ENCODE peak calls at places on chromosomes 5 and 9, in six cellular contexts. P is vagina; L is KBM-7; J is mesenchymal stem cell; Z is activated CD4-positive, alpha-beta memory T cell treated with anti-CD3 and anti-CD28 coated beads for 36 hours; E is nephron progenitor cell. N is an unnamed sample.

GRCh38 chr9:103152473-103152872 is 157.3 kb downstream of the CYLC2 start:
- DNase-seq in P (no peak), L (no peak), J (no peak), Z (no peak), E (no peak), N (no peak)

GRCh38 chr5:68178579-68178978 is 37.0 kb upstream of the PIK3R1 start:
- DNase-seq in P (no peak), L (no peak), J (no peak), Z (peak), E (no peak), N (no peak)

GRCh38 chr9:2170737-2171136 is 155.6 kb downstream of the SMARCA2 start:
- DNase-seq in P (no peak), L (no peak), J (no peak), Z (no peak), E (no peak), N (no peak)

GRCh38 chr9:134437417-134438203 is 111.4 kb downstream of the RXRA start:
- DNase-seq in P (no peak), L (no peak), J (no peak), Z (no peak), E (peak), N (no peak)

GRCh38 chr5:175325681-175326080 is 118.3 kb downstream of the DRD1 start:
- DNase-seq in P (no peak), L (no peak), J (no peak), Z (no peak), E (no peak), N (no peak)

GRCh38 chr9:134870311-134870694 is 10.3 kb upstream of the FCN2 start:
- DNase-seq in P (no peak), L (no peak), J (no peak), Z (no peak), E (no peak), N (no peak)

GRCh38 chr5:139745121-139745799 is 50.3 kb upstream of the PSD2 start:
- DNase-seq in P (no peak), L (no peak), J (peak), Z (peak), E (no peak), N (no peak)

GRCh38 chr5:88113429-88113828 is 155.2 kb downstream of the TMEM161B start:
- DNase-seq in P (no peak), L (no peak), J (no peak), Z (no peak), E (no peak), N (no peak)

GRCh38 chr9:129145316-129145715 is 32.7 kb downstream of the IER5L start:
- DNase-seq in P (no peak), L (no peak), J (peak), Z (no peak), E (no peak), N (no peak)

GRCh38 chr9:107983191-107983603 is 493.6 kb upstream of the KLF4 start:
- DNase-seq in P (no peak), L (no peak), J (peak), Z (no peak), E (no peak), N (peak)

GRCh38 chr5:106290841-106291240 is 1379.9 kb downstream of the EFNA5 start:
- DNase-seq in P (no peak), L (no peak), J (no peak), Z (no peak), E (no peak), N (no peak)

GRCh38 chr9:129627556-129628492 is 1.9 kb downstream of the NTMT1 start:
- DNase-seq in P (no peak), L (no peak), J (peak), Z (no peak), E (no peak), N (no peak)

GRCh38 chr5:132456553-132457361 is 33.8 kb downstream of the IRF1 start:
- DNase-seq in P (no peak), L (peak), J (peak), Z (peak), E (no peak), N (peak)

GRCh38 chr5:54658014-54658413 is 140.5 kb downstream of the SNX18 start:
- DNase-seq in P (no peak), L (no peak), J (peak), Z (no peak), E (no peak), N (peak)

GRCh38 chr5:98774192-98775046 is 956 bp downstream of the RGMB start:
- DNase-seq in P (no peak), L (peak), J (peak), Z (peak), E (peak), N (peak)

GRCh38 chr9:23934291-23934690 is 108.3 kb upstream of the ELAVL2 start:
- DNase-seq in P (no peak), L (no peak), J (no peak), Z (no peak), E (no peak), N (no peak)

GRCh38 chr5:170250810-170251317 is 18.1 kb downstream of the C5orf58 start:
- DNase-seq in P (no peak), L (no peak), J (no peak), Z (no peak), E (no peak), N (no peak)

GRCh38 chr9:19286634-19287188 is 56.2 kb downstream of the DENND4C start:
- DNase-seq in P (no peak), L (no peak), J (no peak), Z (no peak), E (no peak), N (peak)

GRCh38 chr9:536597-537511 is 304.6 kb upstream of the DMRT1 start:
- DNase-seq in P (no peak), L (no peak), J (no peak), Z (no peak), E (peak), N (no peak)

GRCh38 chr9:6557883-6558282 is 87.6 kb downstream of the GLDC start:
- DNase-seq in P (no peak), L (no peak), J (no peak), Z (no peak), E (no peak), N (peak)

GRCh38 chr5:40486437-40487270 is 193.1 kb upstream of the PTGER4 start:
- DNase-seq in P (no peak), L (peak), J (no peak), Z (peak), E (no peak), N (no peak)

GRCh38 chr5:154418344-154418820 is 27.4 kb upstream of the SAP30L start:
- DNase-seq in P (no peak), L (no peak), J (no peak), Z (no peak), E (no peak), N (no peak)

GRCh38 chr5:115795700-115796099 is 20.8 kb downstream of the CDO1 start:
- DNase-seq in P (no peak), L (no peak), J (no peak), Z (no peak), E (no peak), N (no peak)

GRCh38 chr9:129336601-129337286 is 158.7 kb upstream of the IER5L start:
- DNase-seq in P (no peak), L (no peak), J (peak), Z (peak), E (peak), N (peak)

GRCh38 chr5:112156211-112156610 is 262.9 kb downstream of the EPB41L4A start:
- DNase-seq in P (no peak), L (no peak), J (no peak), Z (no peak), E (no peak), N (no peak)

GRCh38 chr5:187617-188451 is 3.5 kb upstream of the LRRC14B start:
- DNase-seq in P (no peak), L (no peak), J (peak), Z (no peak), E (no peak), N (no peak)